ENCODE peak calls at places on chromosomes 2 and 18, in six cellular contexts. X is DMS79; V is frontal cortex; I is activated naive CD4-positive, alpha-beta T cell treated with anti-CD3 and anti-CD28 coated beads for 36 hours; D is mesothelial cell of epicardium; G is mucosa of descending colon. W is an unnamed sample.

GRCh38 chr2:143717532-143718168 is 588.4 kb downstream of the ARHGAP15 start:
- DNase-seq in X (no peak), V (peak), I (no peak), D (no peak), G (no peak), W (no peak)

GRCh38 chr2:68737717-68738116 is 3.1 kb downstream of the ARHGAP25 start:
- DNase-seq in X (no peak), V (no peak), I (peak), D (no peak), G (no peak), W (no peak)

GRCh38 chr18:35775887-35776286 is 194.3 kb downstream of the GALNT1 start:
- DNase-seq in X (no peak), V (no peak), I (no peak), D (no peak), G (no peak), W (no peak)

GRCh38 chr2:132623096-132623839 is 46.7 kb downstream of the LYPD1 start:
- DNase-seq in X (no peak), V (no peak), I (no peak), D (no peak), G (no peak), W (no peak)

GRCh38 chr2:234111523-234111922 is 61.0 kb downstream of the SPP2 start:
- DNase-seq in X (no peak), V (no peak), I (no peak), D (no peak), G (no peak), W (no peak)

GRCh38 chr2:36565712-36566111 is 32.3 kb downstream of the FEZ2 start:
- DNase-seq in X (no peak), V (no peak), I (no peak), D (no peak), G (no peak), W (no peak)

GRCh38 chr2:187093771-187094412 is 244.9 kb upstream of the ZSWIM2 start:
- DNase-seq in X (no peak), V (no peak), I (no peak), D (no peak), G (no peak), W (no peak)

GRCh38 chr2:239245107-239245506 is 155.7 kb downstream of the HDAC4 start:
- DNase-seq in X (no peak), V (no peak), I (no peak), D (no peak), G (no peak), W (no peak)

GRCh38 chr2:156329031-156329921 is 3.2 kb downstream of the NR4A2 start:
- DNase-seq in X (no peak), V (no peak), I (no peak), D (no peak), G (no peak), W (no peak)

GRCh38 chr2:225056330-225057073 is 14.2 kb upstream of the DOCK10 start:
- DNase-seq in X (no peak), V (no peak), I (peak), D (no peak), G (no peak), W (no peak)

GRCh38 chr2:120983344-120983743 is 247.7 kb downstream of the GLI2 start:
- DNase-seq in X (no peak), V (no peak), I (no peak), D (no peak), G (no peak), W (peak)

GRCh38 chr2:11822746-11823411 is 76.4 kb downstream of the LPIN1 start:
- DNase-seq in X (no peak), V (no peak), I (no peak), D (no peak), G (no peak), W (no peak)

GRCh38 chr2:45982096-45982495 is 315.1 kb upstream of the EPAS1 start:
- DNase-seq in X (no peak), V (no peak), I (no peak), D (no peak), G (no peak), W (no peak)

GRCh38 chr18:615773-616172 is 19.0 kb downstream of the CLUL1 start:
- DNase-seq in X (no peak), V (no peak), I (no peak), D (no peak), G (no peak), W (no peak)

GRCh38 chr18:48743046-48743445 is 204.2 kb downstream of the CTIF start:
- DNase-seq in X (no peak), V (no peak), I (no peak), D (no peak), G (no peak), W (no peak)

GRCh38 chr2:191710411-191710900 is 32.5 kb downstream of the NABP1 start:
- DNase-seq in X (no peak), V (no peak), I (no peak), D (no peak), G (no peak), W (no peak)